ENCODE peak calls at places on chromosomes 4 and X, in nine cellular contexts. One of them, this sample, is unnamed.

GRCh38 chr4:92129408-92129994 is 174.3 kb upstream of the GRID2 start:
- DNase-seq in HCEC 1CT: no peak
- DNase-seq in activated CD4-positive, alpha-beta T cell treated with anti-CD3 and anti-CD28 coated beads for 4 hours: no peak
- DNase-seq in astrocyte of the spinal cord: no peak
- DNase-seq in heart right ventricle: no peak
- DNase-seq in kidney: no peak
- DNase-seq in WTC11: no peak
- DNase-seq in stimulated activated CD8-positive, alpha-beta memory T cell treated with anti-CD3 and anti-CD28 coated beads, Interleukin-7, amount 100 ng/mL, for 1 hour: no peak
- DNase-seq in psoas muscle: no peak
- DNase-seq in this sample: no peak

GRCh38 chr4:151674804-151675290 is 86.0 kb downstream of the GATB start:
- DNase-seq in HCEC 1CT: no peak
- DNase-seq in activated CD4-positive, alpha-beta T cell treated with anti-CD3 and anti-CD28 coated beads for 4 hours: no peak
- DNase-seq in astrocyte of the spinal cord: peak; percentile 61
- DNase-seq in heart right ventricle: no peak
- DNase-seq in kidney: peak; percentile 85
- DNase-seq in WTC11: peak; percentile 76
- DNase-seq in stimulated activated CD8-positive, alpha-beta memory T cell treated with anti-CD3 and anti-CD28 coated beads, Interleukin-7, amount 100 ng/mL, for 1 hour: no peak
- DNase-seq in psoas muscle: no peak
- DNase-seq in this sample: no peak

GRCh38 chr4:71283642-71284257 is 55.1 kb upstream of the SLC4A4 start:
- DNase-seq in HCEC 1CT: no peak
- DNase-seq in activated CD4-positive, alpha-beta T cell treated with anti-CD3 and anti-CD28 coated beads for 4 hours: no peak
- DNase-seq in astrocyte of the spinal cord: no peak
- DNase-seq in heart right ventricle: no peak
- DNase-seq in kidney: no peak
- DNase-seq in WTC11: no peak
- DNase-seq in stimulated activated CD8-positive, alpha-beta memory T cell treated with anti-CD3 and anti-CD28 coated beads, Interleukin-7, amount 100 ng/mL, for 1 hour: no peak
- DNase-seq in psoas muscle: no peak
- DNase-seq in this sample: no peak

GRCh38 chr4:76212301-76212700 is 1.3 kb downstream of the SCARB2 start:
- DNase-seq in HCEC 1CT: no peak
- DNase-seq in activated CD4-positive, alpha-beta T cell treated with anti-CD3 and anti-CD28 coated beads for 4 hours: no peak
- DNase-seq in astrocyte of the spinal cord: no peak
- DNase-seq in heart right ventricle: no peak
- DNase-seq in kidney: no peak
- DNase-seq in WTC11: no peak
- DNase-seq in stimulated activated CD8-positive, alpha-beta memory T cell treated with anti-CD3 and anti-CD28 coated beads, Interleukin-7, amount 100 ng/mL, for 1 hour: no peak
- DNase-seq in psoas muscle: no peak
- DNase-seq in this sample: no peak

GRCh38 chr4:2874861-2875260 is 31.2 kb downstream of the ADD1 start:
- DNase-seq in HCEC 1CT: no peak
- DNase-seq in activated CD4-positive, alpha-beta T cell treated with anti-CD3 and anti-CD28 coated beads for 4 hours: no peak
- DNase-seq in astrocyte of the spinal cord: no peak
- DNase-seq in heart right ventricle: no peak
- DNase-seq in kidney: peak; percentile 18
- DNase-seq in WTC11: no peak
- DNase-seq in stimulated activated CD8-positive, alpha-beta memory T cell treated with anti-CD3 and anti-CD28 coated beads, Interleukin-7, amount 100 ng/mL, for 1 hour: no peak
- DNase-seq in psoas muscle: no peak
- DNase-seq in this sample: no peak

GRCh38 chrX:13607996-13608365 is 38.6 kb downstream of the EGFL6 start:
- DNase-seq in HCEC 1CT: no peak
- DNase-seq in activated CD4-positive, alpha-beta T cell treated with anti-CD3 and anti-CD28 coated beads for 4 hours: no peak
- DNase-seq in astrocyte of the spinal cord: no peak
- DNase-seq in heart right ventricle: no peak
- DNase-seq in kidney: no peak
- DNase-seq in WTC11: no peak
- DNase-seq in stimulated activated CD8-positive, alpha-beta memory T cell treated with anti-CD3 and anti-CD28 coated beads, Interleukin-7, amount 100 ng/mL, for 1 hour: no peak
- DNase-seq in psoas muscle: no peak
- DNase-seq in this sample: no peak

GRCh38 chrX:20432746-20433374 is 166.2 kb upstream of the RPS6KA3 start:
- DNase-seq in HCEC 1CT: no peak
- DNase-seq in activated CD4-positive, alpha-beta T cell treated with anti-CD3 and anti-CD28 coated beads for 4 hours: no peak
- DNase-seq in astrocyte of the spinal cord: no peak
- DNase-seq in heart right ventricle: no peak
- DNase-seq in kidney: no peak
- DNase-seq in WTC11: no peak
- DNase-seq in stimulated activated CD8-positive, alpha-beta memory T cell treated with anti-CD3 and anti-CD28 coated beads, Interleukin-7, amount 100 ng/mL, for 1 hour: no peak
- DNase-seq in psoas muscle: no peak
- DNase-seq in this sample: no peak

GRCh38 chr4:69124941-69125340 is 28.7 kb downstream of the UGT2B7 start:
- DNase-seq in HCEC 1CT: no peak
- DNase-seq in activated CD4-positive, alpha-beta T cell treated with anti-CD3 and anti-CD28 coated beads for 4 hours: no peak
- DNase-seq in astrocyte of the spinal cord: no peak
- DNase-seq in heart right ventricle: no peak
- DNase-seq in kidney: no peak
- DNase-seq in WTC11: no peak
- DNase-seq in stimulated activated CD8-positive, alpha-beta memory T cell treated with anti-CD3 and anti-CD28 coated beads, Interleukin-7, amount 100 ng/mL, for 1 hour: no peak
- DNase-seq in psoas muscle: no peak
- DNase-seq in this sample: no peak

GRCh38 chr4:39933689-39934590 is 43.8 kb downstream of the PDS5A start:
- DNase-seq in HCEC 1CT: no peak
- DNase-seq in activated CD4-positive, alpha-beta T cell treated with anti-CD3 and anti-CD28 coated beads for 4 hours: no peak
- DNase-seq in astrocyte of the spinal cord: peak; percentile 53
- DNase-seq in heart right ventricle: no peak
- DNase-seq in kidney: no peak
- DNase-seq in WTC11: no peak
- DNase-seq in stimulated activated CD8-positive, alpha-beta memory T cell treated with anti-CD3 and anti-CD28 coated beads, Interleukin-7, amount 100 ng/mL, for 1 hour: no peak
- DNase-seq in psoas muscle: no peak
- DNase-seq in this sample: no peak

GRCh38 chr4:86892639-86892965 is 380 bp upstream of the C4orf36 start:
- DNase-seq in HCEC 1CT: no peak
- DNase-seq in activated CD4-positive, alpha-beta T cell treated with anti-CD3 and anti-CD28 coated beads for 4 hours: no peak
- DNase-seq in astrocyte of the spinal cord: no peak
- DNase-seq in heart right ventricle: no peak
- DNase-seq in kidney: no peak
- DNase-seq in WTC11: no peak
- DNase-seq in stimulated activated CD8-positive, alpha-beta memory T cell treated with anti-CD3 and anti-CD28 coated beads, Interleukin-7, amount 100 ng/mL, for 1 hour: no peak
- DNase-seq in psoas muscle: no peak
- DNase-seq in this sample: peak; percentile 18

GRCh38 chr4:141540643-141541042 is 95.7 kb upstream of the IL15 start:
- DNase-seq in HCEC 1CT: no peak
- DNase-seq in activated CD4-positive, alpha-beta T cell treated with anti-CD3 and anti-CD28 coated beads for 4 hours: no peak
- DNase-seq in astrocyte of the spinal cord: peak; percentile 53
- DNase-seq in heart right ventricle: no peak
- DNase-seq in kidney: no peak
- DNase-seq in WTC11: no peak
- DNase-seq in stimulated activated CD8-positive, alpha-beta memory T cell treated with anti-CD3 and anti-CD28 coated beads, Interleukin-7, amount 100 ng/mL, for 1 hour: no peak
- DNase-seq in psoas muscle: no peak
- DNase-seq in this sample: no peak

GRCh38 chrX:72540318-72540717 is 32.3 kb downstream of the HDAC8 start:
- DNase-seq in HCEC 1CT: peak; percentile 23
- DNase-seq in activated CD4-positive, alpha-beta T cell treated with anti-CD3 and anti-CD28 coated beads for 4 hours: no peak
- DNase-seq in astrocyte of the spinal cord: peak; percentile 44
- DNase-seq in heart right ventricle: no peak
- DNase-seq in kidney: no peak
- DNase-seq in WTC11: no peak
- DNase-seq in stimulated activated CD8-positive, alpha-beta memory T cell treated with anti-CD3 and anti-CD28 coated beads, Interleukin-7, amount 100 ng/mL, for 1 hour: no peak
- DNase-seq in psoas muscle: no peak
- DNase-seq in this sample: peak; percentile 23

GRCh38 chr4:176921256-176921655 is 128.5 kb upstream of the VEGFC start:
- DNase-seq in HCEC 1CT: no peak
- DNase-seq in activated CD4-positive, alpha-beta T cell treated with anti-CD3 and anti-CD28 coated beads for 4 hours: no peak
- DNase-seq in astrocyte of the spinal cord: no peak
- DNase-seq in heart right ventricle: no peak
- DNase-seq in kidney: no peak
- DNase-seq in WTC11: no peak
- DNase-seq in stimulated activated CD8-positive, alpha-beta memory T cell treated with anti-CD3 and anti-CD28 coated beads, Interleukin-7, amount 100 ng/mL, for 1 hour: no peak
- DNase-seq in psoas muscle: no peak
- DNase-seq in this sample: no peak

GRCh38 chr4:140861359-140862181 is 105.4 kb upstream of the TBC1D9 start:
- DNase-seq in HCEC 1CT: peak; percentile 52
- DNase-seq in activated CD4-positive, alpha-beta T cell treated with anti-CD3 and anti-CD28 coated beads for 4 hours: peak; percentile 31
- DNase-seq in astrocyte of the spinal cord: peak; percentile 91
- DNase-seq in heart right ventricle: peak; percentile 80
- DNase-seq in kidney: no peak
- DNase-seq in WTC11: peak; percentile 50
- DNase-seq in stimulated activated CD8-positive, alpha-beta memory T cell treated with anti-CD3 and anti-CD28 coated beads, Interleukin-7, amount 100 ng/mL, for 1 hour: no peak
- DNase-seq in psoas muscle: no peak
- DNase-seq in this sample: peak; percentile 78

This sample was measured in NCI-H2081.